ENCODE peak calls at places on chromosome 19, in seven cellular contexts. S, R, X, M, P, T and C are unnamed samples.

GRCh38 chr19:13796301-13797057 is 1.2 kb downstream of the ZSWIM4 start:
- DNase-seq in S (no peak), R (peak), X (peak), M (no peak), P (peak), T (peak), C (peak)

GRCh38 chr19:38362076-38362945 is 12.1 kb upstream of the PSMD8 start:
- DNase-seq in S (peak), R (peak), X (peak), M (no peak), P (peak), T (peak), C (peak)

GRCh38 chr19:30896551-30896950 is 452.7 kb downstream of the TSHZ3 start:
- DNase-seq in S (no peak), R (peak), X (no peak), M (no peak), P (no peak), T (no peak), C (peak)

GRCh38 chr19:723714-724113 is 15.0 kb downstream of the PALM start:
- DNase-seq in S (no peak), R (no peak), X (no peak), M (no peak), P (no peak), T (no peak), C (no peak)

GRCh38 chr19:54893406-54893805 is 12.5 kb upstream of the NCR1 start:
- DNase-seq in S (no peak), R (no peak), X (no peak), M (no peak), P (no peak), T (no peak), C (peak)

GRCh38 chr19:12779162-12779993 is 4.0 kb upstream of the HOOK2 start:
- DNase-seq in S (no peak), R (no peak), X (peak), M (no peak), P (no peak), T (no peak), C (peak)

GRCh38 chr19:18644144-18645034 is 7.6 kb downstream of the KLHL26 start:
- DNase-seq in S (no peak), R (no peak), X (no peak), M (peak), P (no peak), T (no peak), C (no peak)

GRCh38 chr19:33499248-33499647 is 22.3 kb downstream of the PEPD start:
- DNase-seq in S (no peak), R (no peak), X (no peak), M (no peak), P (no peak), T (no peak), C (no peak)

GRCh38 chr19:12665281-12665573 is 1.3 kb downstream of the MAN2B1 start:
- DNase-seq in S (no peak), R (no peak), X (peak), M (peak), P (no peak), T (no peak), C (no peak)

GRCh38 chr19:51020988-51021651 is 1.6 kb upstream of the KLK10 start:
- DNase-seq in S (peak), R (no peak), X (no peak), M (no peak), P (peak), T (no peak), C (peak)

GRCh38 chr19:49395581-49396407 is 7.7 kb downstream of the KASH5 start:
- DNase-seq in S (no peak), R (no peak), X (no peak), M (no peak), P (no peak), T (no peak), C (no peak)

GRCh38 chr19:1173160-1173844 is 766 bp downstream of the SBNO2 start:
- DNase-seq in S (no peak), R (peak), X (no peak), M (peak), P (no peak), T (no peak), C (no peak)

GRCh38 chr19:38004505-38005223 is 97.7 kb downstream of the SIPA1L3 start:
- DNase-seq in S (peak), R (peak), X (peak), M (no peak), P (peak), T (peak), C (peak)

GRCh38 chr19:49712397-49712859 is 21.5 kb downstream of the CPT1C start:
- DNase-seq in S (peak), R (no peak), X (peak), M (no peak), P (no peak), T (no peak), C (peak)

GRCh38 chr19:892243-892996 is 567 bp downstream of the MED16 start:
- DNase-seq in S (no peak), R (no peak), X (peak), M (no peak), P (no peak), T (no peak), C (peak)

GRCh38 chr19:6710273-6711077 is 10.0 kb downstream of the C3 start:
- DNase-seq in S (no peak), R (no peak), X (no peak), M (no peak), P (no peak), T (no peak), C (peak)

GRCh38 chr19:17610384-17610783 is 54.9 kb downstream of the COLGALT1 start:
- DNase-seq in S (no peak), R (no peak), X (no peak), M (no peak), P (no peak), T (no peak), C (peak)

GRCh38 chr19:1236566-1236965 is 1.2 kb downstream of the CBARP start:
- DNase-seq in S (no peak), R (no peak), X (no peak), M (no peak), P (no peak), T (no peak), C (no peak)

GRCh38 chr19:31280266-31281006 is 68.8 kb downstream of the TSHZ3 start:
- DNase-seq in S (peak), R (no peak), X (no peak), M (no peak), P (no peak), T (no peak), C (no peak)

GRCh38 chr19:2547721-2548120 is 71.8 kb downstream of the GADD45B start:
- DNase-seq in S (no peak), R (no peak), X (no peak), M (no peak), P (no peak), T (no peak), C (no peak)

GRCh38 chr19:7869453-7869909 is 4.7 kb downstream of the PRR36 start:
- DNase-seq in S (no peak), R (no peak), X (peak), M (no peak), P (peak), T (peak), C (peak)

GRCh38 chr19:2248136-2249009 is 750 bp upstream of the AMH start:
- DNase-seq in S (no peak), R (no peak), X (no peak), M (no peak), P (no peak), T (no peak), C (no peak)

GRCh38 chr19:55277494-55277893 is 2.4 kb downstream of the HSPBP1 start:
- DNase-seq in S (no peak), R (no peak), X (no peak), M (no peak), P (no peak), T (no peak), C (no peak)

GRCh38 chr19:17951151-17952040 is 15.5 kb upstream of the KCNN1 start:
- DNase-seq in S (no peak), R (no peak), X (no peak), M (no peak), P (no peak), T (no peak), C (no peak)

GRCh38 chr19:11505504-11506100 is at the start of gene ZNF653:
- DNase-seq in S (no peak), R (peak), X (peak), M (peak), P (peak), T (peak), C (peak)
- TF ChIP-seq POLR2AphosphoS5 in S (peak), R (no peak), X (peak), M (peak), P (peak), T (peak), C (peak)

DNA sequence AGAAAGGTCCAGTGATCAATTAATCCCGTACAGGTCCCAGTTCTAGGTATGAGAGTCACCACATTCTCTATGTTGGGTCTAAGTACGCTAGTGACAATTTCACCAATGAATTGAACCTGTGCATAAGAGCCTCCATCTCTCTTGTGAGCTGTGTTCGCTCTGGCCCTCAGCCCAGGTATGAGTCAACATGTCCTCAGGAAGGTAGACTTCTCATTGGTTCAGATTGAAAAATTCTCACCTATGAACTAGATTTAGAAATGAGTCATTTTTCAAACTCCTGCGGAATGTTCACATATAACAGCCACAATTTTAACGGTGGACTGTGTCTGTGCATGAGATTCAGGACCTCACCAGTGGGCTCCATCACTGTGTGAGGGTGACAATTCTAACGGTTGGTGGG is 12.7 kb upstream of the ZNF43 start:
- DNase-seq in S (peak), R (no peak), X (no peak), M (no peak), P (no peak), T (no peak), C (no peak)
- TF ChIP-seq POLR2AphosphoS5 in S (peak), R (no peak), X (no peak), M (no peak), P (no peak), T (no peak), C (no peak)

DNA sequence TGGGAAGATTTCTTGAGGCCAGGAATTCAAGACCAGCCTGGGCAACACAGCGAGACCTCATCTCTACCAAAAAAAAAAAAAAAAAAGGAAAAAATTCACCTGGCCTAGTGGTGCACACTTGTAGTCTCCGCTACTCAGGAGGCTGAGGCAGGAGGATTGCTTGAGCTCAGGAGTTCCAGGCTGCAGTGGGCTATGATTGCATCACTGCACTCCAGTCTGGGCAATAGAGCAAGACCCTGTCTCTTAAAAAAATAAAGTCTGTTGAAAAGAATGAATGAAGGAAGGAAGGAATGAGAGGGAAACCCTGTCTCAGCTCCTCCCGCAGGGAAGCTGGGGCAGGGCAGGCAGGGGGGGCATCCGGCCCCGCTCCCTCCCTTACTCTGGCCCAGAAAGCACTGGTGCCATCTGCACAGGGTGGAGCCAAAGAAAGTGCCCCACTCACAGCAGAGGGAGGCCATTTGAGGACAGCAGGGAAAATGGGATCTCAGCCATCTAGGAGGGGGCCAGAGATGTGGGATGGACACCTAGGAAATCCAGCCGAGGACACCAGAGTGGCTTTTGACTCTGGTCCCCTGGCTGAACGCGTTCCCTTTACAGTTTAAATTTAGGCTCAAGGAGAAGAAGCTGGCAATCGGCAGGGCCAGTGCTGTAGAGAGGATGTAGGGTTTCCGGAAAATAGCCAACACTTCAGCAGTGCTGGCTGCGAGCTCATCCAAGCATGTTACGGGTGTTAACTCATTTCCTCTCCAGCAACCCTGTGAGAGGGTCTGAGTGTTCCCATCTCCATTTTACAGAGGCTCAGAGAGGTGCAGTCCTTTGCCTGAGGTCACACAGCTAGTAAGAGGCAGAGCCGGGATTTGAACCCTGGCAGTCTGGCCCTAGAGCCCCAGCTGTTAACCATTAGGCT is 3.6 kb upstream of the HPN start:
- DNase-seq in S (no peak), R (no peak), X (no peak), M (no peak), P (no peak), T (no peak), C (no peak)
- TF ChIP-seq POLR2AphosphoS5 in S (no peak), R (no peak), X (no peak), M (no peak), P (no peak), T (no peak), C (no peak)

GRCh38 chr19:44452367-44452766 is 4.1 kb upstream of the ZNF229 start:
- DNase-seq in S (no peak), R (no peak), X (no peak), M (no peak), P (no peak), T (no peak), C (no peak)

GRCh38 chr19:44451687-44452086 is 3.4 kb upstream of the ZNF229 start:
- DNase-seq in S (no peak), R (no peak), X (no peak), M (no peak), P (no peak), T (no peak), C (no peak)

GRCh38 chr19:44447864-44448674 is at the start of gene ZNF229:
- DNase-seq in S (peak), R (no peak), X (peak), M (peak), P (peak), T (peak), C (peak)
- TF ChIP-seq POLR2AphosphoS5 in S (peak), R (no peak), X (peak), M (peak), P (peak), T (no peak), C (peak)

GRCh38 chr19:41334793-41335192 is 18.9 kb downstream of the TGFB1 start:
- DNase-seq in S (no peak), R (no peak), X (no peak), M (no peak), P (no peak), T (no peak), C (no peak)
- TF ChIP-seq POLR2AphosphoS5 in S (no peak), R (no peak), X (no peak), M (no peak), P (no peak), T (no peak), C (no peak)

GRCh38 chr19:46730187-46730586 is 13.3 kb upstream of the PRKD2 start:
- DNase-seq in S (no peak), R (no peak), X (no peak), M (no peak), P (no peak), T (no peak), C (no peak)

GRCh38 chr19:46731584-46731983 is 14.3 kb upstream of the FKRP start:
- DNase-seq in S (no peak), R (no peak), X (no peak), M (no peak), P (no peak), T (no peak), C (no peak)

GRCh38 chr19:46730595-46730994 is 13.7 kb upstream of the PRKD2 start:
- DNase-seq in S (no peak), R (no peak), X (no peak), M (no peak), P (no peak), T (no peak), C (no peak)

GRCh38 chr19:46732172-46732938 is 13.5 kb upstream of the FKRP start:
- DNase-seq in S (no peak), R (no peak), X (no peak), M (no peak), P (no peak), T (no peak), C (no peak)

GRCh38 chr19:46731007-46731501 is 14.1 kb upstream of the PRKD2 start:
- DNase-seq in S (no peak), R (no peak), X (no peak), M (no peak), P (no peak), T (no peak), C (no peak)
- TF ChIP-seq POLR2AphosphoS5 in S (no peak), R (no peak), X (no peak), M (peak), P (no peak), T (no peak), C (no peak)

DNA sequence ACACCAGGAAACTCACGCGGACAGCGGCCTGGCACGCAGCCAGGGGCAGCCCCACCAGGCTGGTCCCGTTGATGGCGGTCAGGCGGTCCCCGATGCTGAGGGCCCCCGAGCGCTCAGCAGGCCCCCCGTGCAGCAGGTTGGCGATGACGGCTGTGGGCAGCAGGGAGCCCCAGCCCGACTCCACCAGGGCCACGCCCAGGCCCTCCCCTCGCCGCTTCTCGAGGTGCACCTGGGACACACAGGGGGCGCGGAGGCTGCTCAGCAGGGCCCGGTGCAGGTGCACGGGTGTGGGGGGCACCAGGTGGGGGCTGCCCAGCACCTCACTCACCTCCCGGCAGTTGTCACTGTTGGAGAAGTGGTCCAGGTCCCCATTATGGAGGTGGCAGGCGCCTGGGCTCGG is 9.0 kb downstream of the APBA3 start:
- DNase-seq in S (no peak), R (no peak), X (no peak), M (no peak), P (no peak), T (no peak), C (no peak)
- TF ChIP-seq POLR2AphosphoS5 in S (no peak), R (no peak), X (no peak), M (no peak), P (no peak), T (no peak), C (no peak)

GRCh38 chr19:29697523-29698261 is 17.4 kb downstream of the C19orf12 start:
- DNase-seq in S (no peak), R (no peak), X (no peak), M (no peak), P (no peak), T (no peak), C (no peak)

GRCh38 chr19:29690842-29691241 is 24.2 kb downstream of the C19orf12 start:
- DNase-seq in S (no peak), R (no peak), X (no peak), M (peak), P (no peak), T (no peak), C (peak)

GRCh38 chr19:29694166-29694565 is 20.9 kb downstream of the C19orf12 start:
- DNase-seq in S (no peak), R (no peak), X (no peak), M (no peak), P (no peak), T (no peak), C (no peak)

GRCh38 chr19:29696045-29696682 is 18.9 kb downstream of the C19orf12 start:
- DNase-seq in S (no peak), R (no peak), X (no peak), M (no peak), P (no peak), T (no peak), C (no peak)

DNA sequence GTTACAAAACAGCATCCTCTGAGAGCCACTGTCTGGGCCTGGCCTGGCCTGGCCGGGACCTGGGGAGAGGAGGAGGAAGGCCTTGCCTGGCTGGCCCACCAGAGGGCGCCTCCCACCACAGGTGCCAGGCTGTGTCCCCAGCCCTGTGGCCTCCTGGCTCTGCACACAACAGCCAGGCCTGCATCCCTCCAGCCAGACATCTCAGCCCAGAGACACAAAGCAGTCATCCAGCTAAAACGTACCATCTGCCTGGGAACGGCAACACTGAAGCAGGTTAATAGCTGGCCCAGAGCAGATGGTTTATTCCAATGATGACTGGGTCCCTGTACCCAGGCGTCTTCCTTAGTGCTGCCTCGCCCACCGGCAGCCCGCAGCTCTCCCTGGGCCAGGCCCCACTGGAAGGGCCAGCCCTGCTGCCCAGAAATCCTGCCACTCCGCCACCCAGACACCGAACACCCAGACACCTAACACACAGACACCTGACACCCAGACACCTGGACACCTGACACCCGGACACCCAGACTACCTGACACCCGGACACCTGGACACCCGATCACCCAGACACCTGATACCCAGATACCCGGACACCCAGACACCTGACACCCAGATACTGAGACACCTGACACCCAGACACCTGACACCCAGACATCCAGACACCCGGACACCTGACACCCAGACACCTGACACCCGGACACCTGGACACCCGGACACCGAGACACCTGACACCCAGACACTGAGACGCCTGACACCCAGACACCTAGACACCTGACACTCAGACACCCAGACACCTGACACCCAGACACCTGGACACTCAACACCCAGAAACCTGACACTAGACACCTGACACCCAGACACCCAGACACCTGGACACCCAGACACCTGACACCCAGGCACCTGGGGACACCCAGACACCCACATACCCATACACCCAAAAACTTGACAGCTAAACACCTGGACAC is 20.1 kb downstream of the C19orf12 start:
- DNase-seq in S (no peak), R (peak), X (peak), M (peak), P (peak), T (peak), C (peak)
- TF ChIP-seq POLR2AphosphoS5 in S (no peak), R (peak), X (no peak), M (no peak), P (peak), T (peak), C (no peak)